ENCODE peak calls at places on chromosomes 1 and 21, in nine cellular contexts. X is GM12865, O is NCI-H1105, T is RPMI7951, V is SHP77, J is NCI-H2081, D is Right ventricle myocardium superior, G is occipital lobe, H is progenitor cell of endocrine pancreas. Z is an unnamed sample.

GRCh38 chr1:200207711-200208126 is 180.2 kb downstream of the NR5A2 start:
- DNase-seq in X (peak), O (no peak), T (peak), V (no peak), J (no peak), D (no peak), G (no peak), H (no peak), Z (no peak)

GRCh38 chr1:29800120-29800519 is 563.8 kb downstream of the PTPRU start:
- DNase-seq in X (no peak), O (no peak), T (no peak), V (no peak), J (no peak), D (no peak), G (no peak), H (no peak), Z (no peak)

GRCh38 chr1:31705080-31705866 is 1.5 kb upstream of the COL16A1 start:
- DNase-seq in X (peak), O (no peak), T (peak), V (peak), J (no peak), D (peak), G (no peak), H (no peak), Z (peak)

GRCh38 chr1:46613661-46614603 is 2.7 kb downstream of the MOB3C start:
- DNase-seq in X (no peak), O (no peak), T (peak), V (no peak), J (no peak), D (peak), G (peak), H (no peak), Z (peak)

GRCh38 chr1:7633521-7634245 is 137.4 kb upstream of the VAMP3 start:
- DNase-seq in X (no peak), O (no peak), T (no peak), V (no peak), J (no peak), D (no peak), G (no peak), H (no peak), Z (peak)

GRCh38 chr21:15986277-15986676 is 256.5 kb downstream of the USP25 start:
- DNase-seq in X (no peak), O (no peak), T (no peak), V (no peak), J (no peak), D (no peak), G (no peak), H (no peak), Z (no peak)

GRCh38 chr1:31981976-31982375 is 31.7 kb upstream of the KHDRBS1 start:
- DNase-seq in X (peak), O (no peak), T (no peak), V (no peak), J (peak), D (no peak), G (no peak), H (no peak), Z (no peak)

GRCh38 chr1:197732187-197732586 is 43.1 kb downstream of the DENND1B start:
- DNase-seq in X (no peak), O (no peak), T (no peak), V (no peak), J (no peak), D (no peak), G (no peak), H (no peak), Z (no peak)

Z was measured in cerebellar cortex.